ENCODE peak calls at places on chromosomes 7 and 10, in four cellular contexts. O is CD8-positive, alpha-beta T cell; T is astrocyte; Z is aorta. J is an unnamed sample.

GRCh38 chr7:19958309-19958896 is 185.0 kb upstream of the TMEM196 start:
- DNase-seq in O (no peak), T (peak; percentile 93), Z (no peak), J (no peak)

GRCh38 chr10:116490028-116490662 is 55.6 kb upstream of the PNLIP start:
- DNase-seq in O (no peak), T (no peak), Z (no peak), J (no peak)

GRCh38 chr10:3525832-3526449 is 259.1 kb downstream of the KLF6 start:
- DNase-seq in O (no peak), T (peak; percentile 99), Z (no peak), J (no peak)

GRCh38 chr7:29884399-29885272 is 78.3 kb downstream of the WIPF3 start:
- DNase-seq in O (no peak), T (no peak), Z (no peak), J (no peak)

GRCh38 chr7:157820796-157821195 is 484.0 kb downstream of the DNAJB6 start:
- DNase-seq in O (no peak), T (no peak), Z (peak; percentile 56), J (no peak)

GRCh38 chr7:36084485-36085091 is 68.5 kb upstream of the EEPD1 start:
- DNase-seq in O (no peak), T (peak; percentile 73), Z (no peak), J (peak; percentile 7)

GRCh38 chr10:78737883-78738282 is 330.9 kb upstream of the ZMIZ1 start:
- DNase-seq in O (no peak), T (no peak), Z (no peak), J (no peak)

GRCh38 chr10:112767156-112767555 is 182.9 kb upstream of the TCF7L2 start:
- DNase-seq in O (no peak), T (no peak), Z (no peak), J (no peak)

GRCh38 chr10:82826132-82826531 is 951.1 kb downstream of the NRG3 start:
- DNase-seq in O (no peak), T (peak; percentile 46), Z (no peak), J (no peak)

GRCh38 chr10:70678757-70679489 is 6.6 kb downstream of the ADAMTS14 start:
- DNase-seq in O (no peak), T (no peak), Z (no peak), J (no peak)

GRCh38 chr7:157612664-157613561 is 276.1 kb downstream of the DNAJB6 start:
- DNase-seq in O (peak; percentile 74), T (no peak), Z (peak; percentile 85), J (no peak)

GRCh38 chr7:68512466-68512865 is 1085.8 kb upstream of the AUTS2 start:
- DNase-seq in O (no peak), T (no peak), Z (no peak), J (no peak)

GRCh38 chr10:70186090-70186489 is 15.8 kb upstream of the SAR1A start:
- DNase-seq in O (no peak), T (no peak), Z (no peak), J (no peak)

GRCh38 chr7:21454906-21455305 is 27.0 kb downstream of the SP4 start:
- DNase-seq in O (no peak), T (no peak), Z (no peak), J (no peak)

GRCh38 chr10:15898046-15898445 is 37.7 kb upstream of the MINDY3 start:
- DNase-seq in O (no peak), T (no peak), Z (no peak), J (peak; percentile 12)

GRCh38 chr10:132591166-132591971 is 53.8 kb downstream of the INPP5A start:
- DNase-seq in O (no peak), T (peak; percentile 83), Z (peak; percentile 92), J (peak; percentile 53)

GRCh38 chr7:25578991-25579687 is 350.9 kb upstream of the NPVF start:
- DNase-seq in O (no peak), T (no peak), Z (no peak), J (no peak)

GRCh38 chr7:122161628-122162027 is 17.6 kb upstream of the AASS start:
- DNase-seq in O (no peak), T (peak; percentile 28), Z (no peak), J (no peak)

GRCh38 chr7:77903597-77903996 is 105.0 kb downstream of the PHTF2 start:
- DNase-seq in O (no peak), T (no peak), Z (no peak), J (no peak)

GRCh38 chr10:124039432-124040086 is 53.8 kb downstream of the CHST15 start:
- DNase-seq in O (no peak), T (no peak), Z (peak; percentile 49), J (no peak)

GRCh38 chr7:112584290-112584689 is 103.5 kb downstream of the LSMEM1 start:
- DNase-seq in O (no peak), T (no peak), Z (no peak), J (no peak)

GRCh38 chr7:113891828-113892227 is 27.0 kb downstream of the PPP1R3A start:
- DNase-seq in O (no peak), T (peak; percentile 86), Z (no peak), J (no peak)

GRCh38 chr7:22346383-22347107 is 10.4 kb downstream of the RAPGEF5 start:
- DNase-seq in O (no peak), T (no peak), Z (no peak), J (no peak)

GRCh38 chr10:89296227-89296648 is 5.6 kb upstream of the IFIT2 start:
- DNase-seq in O (no peak), T (no peak), Z (no peak), J (no peak)

GRCh38 chr7:94239661-94240234 is 154.9 kb upstream of the COL1A2 start:
- DNase-seq in O (no peak), T (no peak), Z (no peak), J (no peak)

GRCh38 chr7:103445228-103446020 is 583 bp downstream of the SLC26A5 start:
- DNase-seq in O (no peak), T (no peak), Z (no peak), J (peak; percentile 15)

GRCh38 chr7:159027091-159027802 is 117.4 kb downstream of the VIPR2 start:
- DNase-seq in O (no peak), T (no peak), Z (no peak), J (peak; percentile 4)

GRCh38 chr10:59383908-59384307 is 21.6 kb upstream of the FAM13C start:
- DNase-seq in O (no peak), T (no peak), Z (no peak), J (no peak)

DNA sequence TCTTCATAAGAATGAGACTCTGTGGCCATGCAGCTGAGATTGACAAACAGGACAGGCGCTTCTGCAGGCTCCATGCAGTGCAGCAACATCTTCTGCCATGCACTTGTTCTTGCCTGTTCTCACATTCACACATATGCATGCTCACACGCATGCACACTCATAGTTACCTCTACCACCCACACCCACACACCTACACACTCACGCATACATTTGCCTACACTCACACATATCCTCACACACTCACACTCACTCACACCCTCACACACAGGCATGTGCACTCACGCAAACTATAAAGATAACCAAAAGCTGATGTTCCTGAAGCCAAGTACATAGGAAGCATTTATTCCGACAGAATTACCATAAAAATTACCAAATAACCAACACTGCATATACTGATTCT is 15.7 kb downstream of the GLI3 start:
- DNase-seq in O (no peak), T (no peak), Z (no peak), J (no peak)
- H3K4me1 ChIP-seq in O (no peaks in the 10 kb centered on the region), T (no peaks in the 10 kb centered on the region), Z (no peaks in the 10 kb centered on the region), J (peaks cover 49% of the 10 kb centered on the region)

GRCh38 chr10:81213360-81213759 is 661.6 kb upstream of the NRG3 start:
- DNase-seq in O (no peak), T (no peak), Z (no peak), J (no peak)
- H3K9me3 ChIP-seq in O (no peaks in the 10 kb centered on the region), T (no peaks in the 10 kb centered on the region), Z (no peaks in the 10 kb centered on the region), J (no peaks in the 10 kb centered on the region)

GRCh38 chr10:62382831-62383230 is 8.7 kb downstream of the ZNF365 start:
- DNase-seq in O (no peak), T (no peak), Z (no peak), J (no peak)

GRCh38 chr10:62379394-62379793 is 5.2 kb downstream of the ZNF365 start:
- DNase-seq in O (no peak), T (no peak), Z (no peak), J (no peak)

GRCh38 chr10:62384057-62384446 is 9.9 kb downstream of the ZNF365 start:
- DNase-seq in O (peak; percentile 59), T (peak; percentile 98), Z (no peak), J (no peak)

GRCh38 chr10:62380002-62380401 is 5.8 kb downstream of the ZNF365 start:
- DNase-seq in O (no peak), T (peak; percentile 85), Z (no peak), J (peak; percentile 98)

GRCh38 chr10:62381385-62382102 is 7.4 kb downstream of the ZNF365 start:
- DNase-seq in O (no peak), T (no peak), Z (no peak), J (no peak)
- H3K4me3 ChIP-seq in O (no peak overlapping the region), T (no peak overlapping the region), Z (no peak overlapping the region), J (no peak overlapping the region)

GRCh38 chr10:32985781-32986350 is 27.8 kb upstream of the ITGB1 start:
- DNase-seq in O (no peak), T (peak; percentile 91), Z (no peak), J (no peak)
- H3K4me1 ChIP-seq in O (peaks cover 20% of the 10 kb centered on the region), T (peaks cover 43% of the 10 kb centered on the region), Z (no peaks in the 10 kb centered on the region), J (peaks cover 17% of the 10 kb centered on the region)

DNA sequence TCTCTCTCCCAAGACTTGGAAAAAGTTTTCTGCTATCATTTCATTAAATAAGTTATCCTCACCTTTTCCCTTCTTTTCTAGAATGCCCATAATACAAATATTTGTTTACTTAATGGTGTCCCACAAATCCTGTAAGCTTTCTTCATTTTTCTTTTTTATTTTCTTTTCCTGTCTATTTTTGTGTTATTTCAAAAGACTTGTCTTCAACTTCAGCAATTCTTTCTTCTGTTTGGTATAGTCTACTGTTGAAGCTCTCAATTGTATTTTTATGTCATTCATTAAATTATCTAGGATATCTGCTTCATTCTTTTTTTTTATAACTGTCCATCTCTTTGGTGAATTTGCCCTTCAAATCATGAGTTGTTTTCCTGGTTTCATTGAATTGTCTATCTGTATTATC is 25.1 kb upstream of the PLA2G12B start:
- DNase-seq in O (no peak), T (no peak), Z (no peak), J (no peak)
- H3K9me3 ChIP-seq in O (no peaks in the 10 kb centered on the region), T (peaks cover 4% of the 10 kb centered on the region), Z (peaks cover 3% of the 10 kb centered on the region), J (peaks cover 2% of the 10 kb centered on the region)

GRCh38 chr10:96271017-96271815 is at the start of gene BLNK:
- DNase-seq in O (no peak), T (no peak), Z (peak; percentile 84), J (no peak)
- H3K4me3 ChIP-seq in O (no peak within 1 kb of the TSS), T (no peak within 1 kb of the TSS), Z (no peak within 1 kb of the TSS), J (no peak within 1 kb of the TSS)

J was measured in HAP-1.